ENCODE peak calls at places on chromosomes 12 and 14, in four cellular contexts. B is K562, G is HepG2, H is SK-N-SH. X is an unnamed sample.

GRCh38 chr14:89288114-89288513 is 128.9 kb downstream of the FOXN3 start:
- DNase-seq in B (no peak), G (peak), H (no peak), X (no peak)

GRCh38 chr12:9651265-9651729 is 18.2 kb upstream of the CLEC2D start:
- DNase-seq in B (peak), G (no peak), H (no peak), X (no peak)

GRCh38 chr14:36268957-36269734 is 51.3 kb downstream of the MBIP start:
- DNase-seq in B (no peak), G (no peak), H (no peak), X (no peak)

GRCh38 chr12:79397609-79398008 is 293.2 kb downstream of the PAWR start:
- DNase-seq in B (no peak), G (no peak), H (no peak), X (no peak)

GRCh38 chr12:94134226-94134795 is 14.1 kb upstream of the PLXNC1 start:
- DNase-seq in B (peak), G (peak), H (peak), X (no peak)

GRCh38 chr14:71682337-71682736 is 249.9 kb upstream of the RGS6 start:
- DNase-seq in B (no peak), G (no peak), H (no peak), X (no peak)

GRCh38 chr14:50953497-50953896 is 9.2 kb upstream of the PYGL start:
- DNase-seq in B (no peak), G (no peak), H (no peak), X (no peak)

GRCh38 chr12:93572712-93573551 is 457 bp downstream of the SOCS2 start:
- DNase-seq in B (peak), G (no peak), H (peak), X (peak)

GRCh38 chr12:96422192-96422591 is 22.0 kb upstream of the CDK17 start:
- DNase-seq in B (no peak), G (no peak), H (no peak), X (no peak)

GRCh38 chr12:2779281-2779680 is 15.5 kb upstream of the FKBP4 start:
- DNase-seq in B (no peak), G (no peak), H (no peak), X (no peak)

GRCh38 chr12:5476356-5476755 is 44.4 kb downstream of the NTF3 start:
- DNase-seq in B (no peak), G (no peak), H (no peak), X (no peak)

GRCh38 chr14:85222344-85222743 is 307.6 kb upstream of the FLRT2 start:
- DNase-seq in B (no peak), G (no peak), H (no peak), X (no peak)

GRCh38 chr12:54036620-54037359 is 3.9 kb downstream of the HOXC5 start:
- DNase-seq in B (no peak), G (no peak), H (no peak), X (no peak)

GRCh38 chr14:47959753-47960152 is 284.3 kb upstream of the MDGA2 start:
- DNase-seq in B (no peak), G (no peak), H (no peak), X (no peak)

GRCh38 chr12:26453246-26453645 is 257.9 kb downstream of the SSPN start:
- DNase-seq in B (no peak), G (no peak), H (no peak), X (no peak)

GRCh38 chr12:77914089-77914488 is 83.4 kb downstream of the NAV3 start:
- DNase-seq in B (no peak), G (no peak), H (no peak), X (no peak)

DNA sequence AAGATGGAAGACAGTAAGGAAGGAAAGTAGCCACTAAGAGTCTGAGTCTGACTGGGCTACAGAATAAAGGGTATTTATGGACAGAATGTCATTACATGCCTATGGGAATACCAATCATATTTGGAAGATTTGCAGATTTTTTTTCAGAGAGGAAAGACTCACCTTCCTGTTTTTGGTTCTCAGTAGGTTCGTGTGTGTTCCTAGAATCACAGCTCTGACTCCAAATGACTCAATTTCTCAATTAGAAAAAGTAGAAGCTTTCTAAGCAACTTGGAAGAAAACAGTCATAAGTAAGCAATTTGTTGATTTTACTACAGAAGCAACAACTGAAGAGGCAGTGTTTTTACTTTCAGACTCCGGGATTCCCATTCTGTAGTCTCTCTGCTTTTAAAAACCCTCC is 15.4 kb upstream of the PAPLN start:
- DNase-seq in B (no peak), G (no peak), H (no peak), X (no peak)
- TF ChIP-seq TAF1 in B (no peak), G (no peak), H (no peak), X (no peak)

GRCh38 chr12:42968426-42968825 is 378.9 kb upstream of the PRICKLE1 start:
- DNase-seq in B (no peak), G (no peak), H (no peak), X (no peak)

GRCh38 chr12:42967850-42968249 is 378.3 kb upstream of the PRICKLE1 start:
- DNase-seq in B (no peak), G (no peak), H (peak), X (no peak)

GRCh38 chr12:42963993-42964392 is 374.4 kb upstream of the PRICKLE1 start:
- DNase-seq in B (no peak), G (no peak), H (no peak), X (no peak)

GRCh38 chr12:42969357-42969756 is 379.8 kb upstream of the PRICKLE1 start:
- DNase-seq in B (no peak), G (no peak), H (no peak), X (no peak)
- TF ChIP-seq POLR2AphosphoS5 in B (no peak), G (no peak), H (no peak), X (no peak)

GRCh38 chr14:66369157-66369706 is 116.9 kb upstream of the CCDC196 start:
- DNase-seq in B (no peak), G (no peak), H (no peak), X (no peak)
- TF ChIP-seq TAF1 in B (no peak), G (no peak), H (no peak), X (no peak)

DNA sequence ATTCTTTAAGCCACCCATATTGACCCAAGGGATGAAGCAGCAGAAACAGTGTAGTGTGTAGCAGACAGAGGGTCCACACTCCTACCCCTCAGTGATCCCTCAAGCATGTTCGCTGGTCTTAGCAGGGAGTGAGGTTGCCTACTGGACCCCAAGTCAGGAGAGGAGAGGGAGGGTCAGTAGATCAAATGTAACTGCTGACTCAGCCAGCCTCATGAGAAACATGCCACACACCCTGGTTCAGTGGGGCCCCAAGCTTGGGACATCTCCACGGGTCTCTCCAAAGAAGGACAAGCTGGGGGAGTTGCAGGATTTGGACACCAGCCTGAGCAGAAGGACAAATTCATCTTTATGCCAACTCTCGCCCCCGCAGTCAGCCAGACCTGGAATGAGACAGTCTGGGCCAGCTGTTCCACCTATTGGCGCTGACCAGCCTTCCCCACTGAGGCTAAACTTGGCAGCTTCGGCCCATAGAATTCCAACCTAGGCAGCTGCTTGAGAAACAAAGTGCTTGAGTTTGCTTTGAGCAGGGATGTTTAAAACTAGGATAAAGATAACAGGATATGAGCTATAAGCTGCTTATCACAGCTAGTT is 66.0 kb upstream of the ACTN1 start:
- DNase-seq in B (no peak), G (no peak), H (no peak), X (no peak)
- TF ChIP-seq POLR2AphosphoS5 in B (no peak), G (no peak), H (no peak), X (no peak)

GRCh38 chr14:92898732-92899131 is 24.2 kb upstream of the CHGA start:
- DNase-seq in B (no peak), G (no peak), H (no peak), X (no peak)
- TF ChIP-seq TAF1 in B (no peak), G (no peak), H (no peak), X (no peak)

GRCh38 chr14:29805415-29806123 is 122.1 kb downstream of the PRKD1 start:
- DNase-seq in B (peak), G (no peak), H (no peak), X (no peak)
- TF ChIP-seq POLR2AphosphoS5 in B (no peak), G (no peak), H (no peak), X (no peak)

X was measured in GM12891.